ENCODE peak calls at places on chromosomes 2 and 18, in five cellular contexts. A is endodermal cell, E is GM06990, O is left ventricle myocardium inferior, R is PC-3. H is an unnamed sample.

GRCh38 chr18:79483971-79484491 is 88.3 kb downstream of the NFATC1 start:
- DNase-seq in A (no peak), R (no peak), O (peak; percentile 12), E (no peak), H (peak; percentile 64)

GRCh38 chr2:15939854-15940660 is at the start of gene MYCN:
- DNase-seq in E (peak; percentile 57), R (no peak), O (peak; percentile 43), A (peak; percentile 96), H (peak; percentile 92)

GRCh38 chr2:234259440-234259839 is 208.9 kb downstream of the SPP2 start:
- DNase-seq in A (no peak), E (no peak), R (no peak), O (no peak), H (no peak)

GRCh38 chr2:119156105-119156890 is 2.3 kb downstream of the C1QL2 start:
- DNase-seq in R (no peak), O (no peak), E (no peak), A (peak; percentile 84), H (peak; percentile 86)

GRCh38 chr2:236740506-236740905 is 170.9 kb downstream of the ACKR3 start:
- DNase-seq in O (no peak), E (no peak), R (no peak), A (no peak), H (no peak)

GRCh38 chr18:75858754-75859153 is 431.3 kb upstream of the SMIM21 start:
- DNase-seq in A (no peak), O (no peak), E (no peak), R (no peak), H (peak; percentile 7)

GRCh38 chr2:4140284-4140962 is 437.0 kb downstream of the DCDC2C start:
- DNase-seq in A (peak; percentile 53), O (no peak), E (no peak), R (no peak), H (no peak)

GRCh38 chr18:62625019-62625418 is 90.3 kb upstream of the PHLPP1 start:
- DNase-seq in O (peak; percentile 27), E (no peak), R (peak; percentile 59), A (no peak), H (no peak)

GRCh38 chr2:186669146-186669545 is 24.7 kb upstream of the FAM171B start:
- DNase-seq in R (no peak), O (no peak), A (no peak), E (no peak), H (no peak)

GRCh38 chr2:119694994-119695521 is 16.1 kb downstream of the TMEM177 start:
- DNase-seq in E (no peak), A (peak; percentile 70), O (no peak), R (no peak), H (no peak)

GRCh38 chr2:76197842-76198448 is 487.2 kb upstream of the GCFC2 start:
- DNase-seq in O (peak; percentile 14), E (peak; percentile 15), R (peak; percentile 83), A (peak; percentile 92), H (peak; percentile 6)

GRCh38 chr2:95025406-95026319 is at the start of gene MAL:
- DNase-seq in R (no peak), E (peak; percentile 57), A (peak; percentile 82), O (no peak), H (peak; percentile 91)

GRCh38 chr2:112005391-112006075 is 49.5 kb upstream of the TMEM87B start:
- DNase-seq in O (no peak), R (no peak), A (no peak), E (no peak), H (no peak)

GRCh38 chr18:26546170-26546874 is 2.0 kb downstream of the KCTD1 start:
- DNase-seq in R (peak; percentile 25), A (no peak), O (no peak), E (no peak), H (no peak)

GRCh38 chr18:48514786-48515185 is 24.0 kb upstream of the CTIF start:
- DNase-seq in A (no peak), E (no peak), R (no peak), O (no peak), H (no peak)

GRCh38 chr2:55929476-55929875 is 5.9 kb upstream of the EFEMP1 start:
- DNase-seq in R (no peak), O (no peak), A (no peak), E (no peak), H (no peak)
- H3K27me3 ChIP-seq in R (no peaks in the 10 kb centered on the region), O (peaks cover 36% of the 10 kb centered on the region), A (peaks cover 13% of the 10 kb centered on the region), E (no peaks in the 10 kb centered on the region), H (peaks cover 9% of the 10 kb centered on the region)

GRCh38 chr2:176122266-176122632 is 270 bp upstream of the HOXD9 start:
- DNase-seq in E (no peak), A (no peak), O (no peak), R (no peak), H (peak; percentile 87)

GRCh38 chr2:176123483-176123843 is 944 bp downstream of the HOXD9 start:
- DNase-seq in E (no peak), O (no peak), R (no peak), A (no peak), H (no peak)

GRCh38 chr2:176122633-176123482 is at the start of gene HOXD9:
- DNase-seq in E (no peak), A (peak; percentile 87), O (no peak), R (no peak), H (peak; percentile 86)

GRCh38 chr2:176120369-176121307 is 1.9 kb upstream of the HOXD9 start:
- DNase-seq in O (no peak), A (peak; percentile 48), E (no peak), R (no peak), H (no peak)

GRCh38 chr2:176121377-176122111 is 975 bp upstream of the HOXD9 start:
- DNase-seq in R (no peak), A (peak; percentile 75), O (no peak), E (no peak), H (peak; percentile 76)
- H3K27me3 ChIP-seq in R (no peaks in the 10 kb centered on the region), A (peaks cover 100% of the 10 kb centered on the region), O (peaks cover 100% of the 10 kb centered on the region), E (peaks cover 6% of the 10 kb centered on the region), H (peaks cover 100% of the 10 kb centered on the region)

GRCh38 chr2:42492691-42493467 is 903 bp downstream of the KCNG3 start:
- DNase-seq in O (no peak), E (peak; percentile 25), R (no peak), A (peak; percentile 81), H (peak; percentile 78)
- H3K27me3 ChIP-seq in O (peaks cover 88% of the 10 kb centered on the region), E (no peaks in the 10 kb centered on the region), R (no peaks in the 10 kb centered on the region), A (peaks cover 49% of the 10 kb centered on the region), H (peaks cover 26% of the 10 kb centered on the region)

GRCh38 chr2:588041-588645 is 89.1 kb downstream of the TMEM18 start:
- DNase-seq in E (no peak), A (peak; percentile 32), R (no peak), O (no peak), H (no peak)

GRCh38 chr2:589551-589950 is 87.7 kb downstream of the TMEM18 start:
- DNase-seq in A (peak; percentile 59), R (no peak), O (no peak), E (no peak), H (no peak)

GRCh38 chr2:584863-585823 is 92.1 kb downstream of the TMEM18 start:
- DNase-seq in A (peak; percentile 44), R (peak; percentile 11), E (no peak), O (no peak), H (no peak)

GRCh38 chr2:587371-587960 is 89.7 kb downstream of the TMEM18 start:
- DNase-seq in O (no peak), A (peak; percentile 40), E (no peak), R (no peak), H (no peak)

GRCh38 chr2:586518-587370 is 90.5 kb downstream of the TMEM18 start:
- DNase-seq in E (no peak), O (no peak), R (no peak), A (peak; percentile 24), H (no peak)
- H3K27me3 ChIP-seq in E (no peaks in the 10 kb centered on the region), O (peaks cover 96% of the 10 kb centered on the region), R (no peaks in the 10 kb centered on the region), A (no peaks in the 10 kb centered on the region), H (no peaks in the 10 kb centered on the region)

GRCh38 chr2:130264501-130264900 is 66.3 kb upstream of the TUBA3E start:
- DNase-seq in A (no peak), E (no peak), R (no peak), O (no peak), H (no peak)

GRCh38 chr2:130264046-130264445 is 65.8 kb upstream of the TUBA3E start:
- DNase-seq in R (no peak), O (no peak), E (no peak), A (no peak), H (no peak)

GRCh38 chr2:130263606-130264005 is 65.4 kb upstream of the TUBA3E start:
- DNase-seq in R (no peak), E (no peak), A (no peak), O (no peak), H (peak; percentile 28)

DNA sequence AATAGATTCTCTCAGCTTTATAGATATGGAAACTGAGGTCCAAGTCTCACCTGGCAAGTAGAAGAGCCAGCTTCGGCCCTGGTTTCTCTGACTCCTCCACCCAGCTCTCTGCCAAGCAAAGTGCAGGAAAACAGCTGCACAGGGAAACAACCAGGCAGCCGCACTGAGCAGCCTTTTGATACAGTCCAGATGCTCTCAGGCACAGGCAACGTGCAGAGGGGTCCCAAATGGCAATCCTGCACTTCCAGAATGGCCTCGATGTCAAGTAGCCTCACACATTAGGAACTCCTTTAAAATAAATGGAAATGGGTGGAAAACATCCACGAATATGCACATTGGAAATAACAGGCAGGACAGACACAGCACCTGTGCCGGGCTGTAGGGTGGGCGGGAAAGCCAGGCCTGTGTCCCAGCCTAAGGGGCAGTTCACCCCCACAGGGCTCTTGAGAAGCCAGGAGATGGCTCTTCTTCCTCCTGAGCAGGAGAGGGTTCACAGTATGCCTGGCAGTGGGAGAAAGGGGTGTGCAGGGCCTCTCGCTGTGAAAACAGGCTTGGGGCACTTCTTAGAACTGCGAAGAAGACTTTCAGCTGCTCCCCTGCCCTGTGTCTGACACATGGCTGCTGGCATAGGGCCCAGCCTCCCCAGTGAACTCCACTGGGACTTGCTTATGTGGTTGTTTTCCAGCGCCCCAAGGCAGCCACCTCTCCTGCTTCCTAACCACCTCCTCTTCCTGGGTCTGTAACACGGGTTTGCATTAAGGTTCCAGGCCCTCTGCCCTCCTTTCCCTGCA is 63.9 kb upstream of the TUBA3E start:
- DNase-seq in R (peak; percentile 38), E (no peak), O (no peak), A (peak; percentile 45), H (peak; percentile 30)
- H3K27me3 ChIP-seq in R (peaks cover 56% of the 10 kb centered on the region), E (no peaks in the 10 kb centered on the region), O (peaks cover 57% of the 10 kb centered on the region), A (peaks cover 36% of the 10 kb centered on the region), H (no peaks in the 10 kb centered on the region)